ENCODE peak calls at places on chromosomes 12 and 14, in ten cellular contexts. O is adrenal gland, G is MCF 10A, Q is GM12865, T is GM13976, D is fibroblast of pulmonary artery, I is fibroblast of lung, X is choroid plexus epithelial cell, Z is body of pancreas, N is AG09319. P is an unnamed sample.

GRCh38 chr12:53551889-53552291 is 44.6 kb upstream of the NPFF start:
- DNase-seq in G (no peak), T (no peak), N (no peak), D (no peak), X (peak), Q (no peak), I (no peak), Z (no peak), O (no peak), P (no peak)

GRCh38 chr14:50061664-50062437 is 54.5 kb downstream of the VCPKMT start:
- DNase-seq in X (peak), Z (peak), N (no peak), I (peak), G (peak), O (peak), Q (peak), T (peak), D (peak), P (peak)

GRCh38 chr12:102527256-102527720 is 46.9 kb upstream of the IGF1 start:
- DNase-seq in D (peak), I (peak), O (no peak), Z (no peak), G (no peak), Q (no peak), T (no peak), N (no peak), X (peak), P (no peak)

GRCh38 chr12:108884116-108885012 is 4.5 kb downstream of the DAO start:
- DNase-seq in N (no peak), T (peak), Q (peak), G (peak), X (peak), I (no peak), D (peak), Z (peak), O (peak), P (peak)

GRCh38 chr12:30515351-30515750 is 180.3 kb downstream of the IPO8 start:
- DNase-seq in Q (no peak), I (peak), X (peak), N (no peak), O (no peak), Z (no peak), G (peak), T (no peak), D (peak), P (no peak)

GRCh38 chr14:68232643-68233055 is 413.1 kb downstream of the RAD51B start:
- DNase-seq in G (peak), Q (peak), I (peak), O (peak), N (peak), Z (peak), D (peak), T (peak), X (peak), P (peak)

GRCh38 chr12:45122776-45123380 is 72.0 kb upstream of the DBX2 start:
- DNase-seq in X (peak), G (peak), Q (peak), I (peak), Z (no peak), T (no peak), D (peak), O (no peak), N (no peak), P (no peak)

GRCh38 chr12:7395950-7396349 is 48.0 kb downstream of the CD163L1 start:
- DNase-seq in O (no peak), I (no peak), D (no peak), X (no peak), G (peak), N (no peak), T (no peak), Z (no peak), Q (no peak), P (no peak)

GRCh38 chr12:106581543-106582263 is 1.1 kb upstream of the RFX4 start:
- DNase-seq in X (peak), G (no peak), Z (no peak), Q (no peak), I (no peak), D (peak), T (no peak), N (no peak), O (no peak), P (no peak)

GRCh38 chr14:85867450-85867849 is 337.5 kb downstream of the FLRT2 start:
- DNase-seq in I (no peak), X (no peak), O (no peak), G (no peak), Q (no peak), T (no peak), Z (no peak), N (no peak), D (no peak), P (peak)
- TF ChIP-seq CTCF in I (no peak), X (peak), O (no peak), G (no peak), Q (no peak), T (no peak), Z (no peak), N (no peak), D (no peak), P (peak)

DNA sequence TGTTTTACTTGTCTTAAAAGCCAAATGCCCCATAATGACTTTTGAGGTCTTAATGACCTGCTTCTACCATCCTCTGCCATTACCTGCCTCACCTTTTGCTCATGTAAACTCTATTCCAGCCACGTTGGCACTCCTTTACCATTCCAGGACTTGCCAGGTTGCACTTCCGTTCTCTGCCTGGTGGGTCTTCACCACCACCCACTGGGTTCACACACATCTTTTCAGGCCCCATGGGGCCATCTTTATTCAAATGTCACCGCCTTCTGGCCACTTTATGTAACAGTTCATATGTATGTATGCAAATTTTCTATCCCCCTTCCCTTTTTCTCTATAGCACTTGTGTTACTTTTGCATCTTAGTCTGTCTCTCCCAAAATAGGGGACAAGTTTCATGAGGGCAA is 57.7 kb downstream of the ATP2A2 start:
- DNase-seq in N (no peak), O (no peak), D (peak), Q (peak), Z (no peak), I (no peak), G (peak), X (peak), T (no peak), P (no peak)
- TF ChIP-seq CTCF in N (no peak), O (no peak), D (peak), Q (peak), Z (no peak), I (no peak), G (peak), X (peak), T (no peak), P (no peak)

GRCh38 chr12:115456946-115457689 is 773.1 kb upstream of the TBX3 start:
- DNase-seq in T (no peak), D (no peak), Z (no peak), Q (peak), O (no peak), G (peak), I (no peak), X (peak), N (no peak), P (no peak)
- TF ChIP-seq CTCF in T (no peak), D (no peak), Z (no peak), Q (no peak), O (no peak), G (no peak), I (no peak), X (peak), N (no peak), P (peak)

GRCh38 chr14:92549853-92550244 is 36.3 kb downstream of the RIN3 start:
- DNase-seq in O (peak), Z (peak), N (peak), I (peak), Q (no peak), T (no peak), D (peak), X (no peak), G (no peak), P (no peak)

GRCh38 chr14:92553456-92553855 is 39.9 kb downstream of the RIN3 start:
- DNase-seq in N (peak), Q (peak), T (no peak), G (no peak), D (peak), Z (no peak), O (peak), I (peak), X (peak), P (no peak)

GRCh38 chr14:92552066-92552465 is 38.5 kb downstream of the RIN3 start:
- DNase-seq in I (no peak), Z (peak), O (no peak), X (no peak), N (no peak), G (no peak), Q (no peak), T (no peak), D (no peak), P (no peak)

GRCh38 chr14:92549096-92549852 is 35.7 kb downstream of the RIN3 start:
- DNase-seq in G (no peak), I (no peak), T (no peak), N (no peak), Q (no peak), Z (no peak), O (peak), X (no peak), D (no peak), P (no peak)

DNA sequence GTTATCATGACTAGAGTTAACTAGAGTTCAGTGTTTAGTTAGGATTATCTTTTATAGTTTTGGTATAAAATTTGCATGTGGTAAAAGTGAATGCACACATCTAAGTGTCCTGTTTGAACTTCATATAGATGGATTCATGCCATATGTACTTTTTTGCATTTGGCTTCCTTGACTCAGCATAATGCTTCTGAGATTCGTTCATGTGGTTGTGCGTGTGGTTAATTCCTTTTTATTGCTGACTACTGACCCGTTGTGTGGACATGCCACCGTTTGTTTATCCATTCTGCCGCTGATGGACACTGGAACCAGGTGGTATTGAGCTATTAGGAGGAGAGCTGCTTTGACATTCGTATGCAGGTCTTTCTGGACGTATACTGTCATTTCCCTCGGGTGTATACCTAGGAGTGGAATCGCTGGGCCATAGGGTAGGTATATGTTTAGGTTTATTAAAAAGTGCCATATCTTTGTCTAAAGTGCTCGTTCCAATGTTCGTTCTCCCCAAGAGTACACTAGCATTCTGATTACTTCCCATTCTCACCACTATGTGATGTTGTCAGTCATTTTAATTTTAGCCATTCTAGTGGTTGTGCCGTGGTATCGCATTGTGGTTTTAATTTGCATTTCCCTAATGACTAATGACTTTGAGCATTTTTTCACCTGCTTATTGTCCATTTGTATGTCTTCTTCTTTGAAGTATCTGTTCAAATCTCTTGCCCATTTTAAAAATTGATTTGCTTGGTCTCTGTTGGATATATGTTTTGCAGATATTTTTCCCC is 37.7 kb downstream of the RIN3 start:
- DNase-seq in T (peak), Q (peak), Z (no peak), D (no peak), O (no peak), N (no peak), X (no peak), G (no peak), I (no peak), P (no peak)
- TF ChIP-seq CTCF in T (peak), Q (peak), Z (no peak), D (no peak), O (peak), N (no peak), X (no peak), G (no peak), I (no peak), P (no peak)

GRCh38 chr12:1797011-1797901 is 23.1 kb upstream of the LRTM2 start:
- DNase-seq in G (no peak), Z (peak), O (peak), T (peak), N (no peak), X (no peak), I (no peak), Q (peak), D (no peak), P (peak)
- TF ChIP-seq CTCF in G (no peak), Z (no peak), O (no peak), T (no peak), N (no peak), X (no peak), I (no peak), Q (no peak), D (no peak), P (no peak)

GRCh38 chr14:60184597-60185555 is 19.7 kb upstream of the DHRS7 start:
- DNase-seq in Q (no peak), Z (no peak), O (no peak), N (no peak), I (no peak), X (no peak), T (no peak), D (no peak), G (peak), P (no peak)
- TF ChIP-seq CTCF in Q (no peak), Z (no peak), O (no peak), N (no peak), I (no peak), X (no peak), T (no peak), D (no peak), G (no peak), P (no peak)

DNA sequence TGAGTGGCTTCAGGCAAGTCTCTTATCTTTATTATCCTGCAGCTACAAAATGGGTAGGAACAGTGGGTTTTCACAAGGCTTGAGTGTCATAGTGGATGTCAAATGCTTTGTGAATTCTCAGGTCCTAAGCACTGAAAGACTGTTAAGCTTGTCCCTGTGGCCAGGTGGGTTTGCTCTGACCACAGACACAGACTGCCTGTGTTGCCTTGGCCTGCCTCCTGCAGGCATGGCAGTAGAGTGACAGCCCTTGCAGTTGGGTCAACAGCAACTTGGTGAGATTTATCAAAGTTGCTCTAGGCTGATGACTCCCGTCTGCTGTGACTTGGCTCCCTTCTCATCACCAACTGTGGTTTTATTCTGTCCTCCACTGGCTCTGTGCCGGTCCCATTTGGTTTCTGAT is 520.0 kb upstream of the CCDC196 start:
- DNase-seq in O (no peak), I (no peak), Z (no peak), X (no peak), Q (peak), G (no peak), T (no peak), N (no peak), D (no peak), P (no peak)
- TF ChIP-seq CTCF in O (no peak), I (no peak), Z (no peak), X (no peak), Q (peak), G (no peak), T (no peak), N (no peak), D (no peak), P (no peak)